ENCODE peak calls at places on chromosomes 7 and 10, in seven cellular contexts. One of them, this sample, is unnamed.

GRCh38 chr7:148834605-148835004 is 49.5 kb downstream of the EZH2 start:
- DNase-seq in psoas muscle: no peak
- DNase-seq in activated B cell treated with CpG ODN at 0.5 μM for 24 hours: no peak
- DNase-seq in transverse colon: no peak
- DNase-seq in neural crest cell: no peak
- DNase-seq in MCF 10A: no peak
- DNase-seq in PC-9: no peak
- DNase-seq in this sample: no peak

GRCh38 chr7:18846765-18847215 is 270.6 kb downstream of the TWIST1 start:
- DNase-seq in psoas muscle: no peak
- DNase-seq in activated B cell treated with CpG ODN at 0.5 μM for 24 hours: no peak
- DNase-seq in transverse colon: no peak
- DNase-seq in neural crest cell: no peak
- DNase-seq in MCF 10A: no peak
- DNase-seq in PC-9: no peak
- DNase-seq in this sample: peak

GRCh38 chr10:24759706-24760105 is 36.0 kb upstream of the ARHGAP21 start:
- DNase-seq in psoas muscle: no peak
- DNase-seq in activated B cell treated with CpG ODN at 0.5 μM for 24 hours: no peak
- DNase-seq in transverse colon: no peak
- DNase-seq in neural crest cell: no peak
- DNase-seq in MCF 10A: no peak
- DNase-seq in PC-9: no peak
- DNase-seq in this sample: no peak

GRCh38 chr10:44180321-44181154 is 204.4 kb downstream of the CXCL12 start:
- DNase-seq in psoas muscle: peak
- DNase-seq in activated B cell treated with CpG ODN at 0.5 μM for 24 hours: no peak
- DNase-seq in transverse colon: no peak
- DNase-seq in neural crest cell: no peak
- DNase-seq in MCF 10A: peak
- DNase-seq in PC-9: no peak
- DNase-seq in this sample: no peak

GRCh38 chr7:41425926-41426325 is 277.0 kb downstream of the INHBA start:
- DNase-seq in psoas muscle: no peak
- DNase-seq in activated B cell treated with CpG ODN at 0.5 μM for 24 hours: no peak
- DNase-seq in transverse colon: no peak
- DNase-seq in neural crest cell: no peak
- DNase-seq in MCF 10A: peak
- DNase-seq in PC-9: peak
- DNase-seq in this sample: no peak

GRCh38 chr7:101420436-101420835 is 57.8 kb downstream of the COL26A1 start:
- DNase-seq in psoas muscle: no peak
- DNase-seq in activated B cell treated with CpG ODN at 0.5 μM for 24 hours: no peak
- DNase-seq in transverse colon: no peak
- DNase-seq in neural crest cell: no peak
- DNase-seq in MCF 10A: peak
- DNase-seq in PC-9: no peak
- DNase-seq in this sample: peak

GRCh38 chr10:78381072-78381471 is 347.4 kb downstream of the RPS24 start:
- DNase-seq in psoas muscle: no peak
- DNase-seq in activated B cell treated with CpG ODN at 0.5 μM for 24 hours: no peak
- DNase-seq in transverse colon: no peak
- DNase-seq in neural crest cell: no peak
- DNase-seq in MCF 10A: no peak
- DNase-seq in PC-9: no peak
- DNase-seq in this sample: no peak

GRCh38 chr7:8532116-8532515 is 98.7 kb downstream of the NXPH1 start:
- DNase-seq in psoas muscle: no peak
- DNase-seq in activated B cell treated with CpG ODN at 0.5 μM for 24 hours: no peak
- DNase-seq in transverse colon: no peak
- DNase-seq in neural crest cell: no peak
- DNase-seq in MCF 10A: no peak
- DNase-seq in PC-9: peak
- DNase-seq in this sample: no peak

GRCh38 chr10:98380493-98381339 is 34.3 kb downstream of the PYROXD2 start:
- DNase-seq in psoas muscle: no peak
- DNase-seq in activated B cell treated with CpG ODN at 0.5 μM for 24 hours: no peak
- DNase-seq in transverse colon: no peak
- DNase-seq in neural crest cell: no peak
- DNase-seq in MCF 10A: no peak
- DNase-seq in PC-9: no peak
- DNase-seq in this sample: no peak

GRCh38 chr7:90412458-90413184 is 9.4 kb downstream of the CLDN12 start:
- DNase-seq in psoas muscle: peak
- DNase-seq in activated B cell treated with CpG ODN at 0.5 μM for 24 hours: no peak
- DNase-seq in transverse colon: peak
- DNase-seq in neural crest cell: no peak
- DNase-seq in MCF 10A: peak
- DNase-seq in PC-9: no peak
- DNase-seq in this sample: peak

GRCh38 chr7:29919790-29920189 is 69.8 kb downstream of the SCRN1 start:
- DNase-seq in psoas muscle: no peak
- DNase-seq in activated B cell treated with CpG ODN at 0.5 μM for 24 hours: no peak
- DNase-seq in transverse colon: no peak
- DNase-seq in neural crest cell: no peak
- DNase-seq in MCF 10A: no peak
- DNase-seq in PC-9: no peak
- DNase-seq in this sample: no peak

GRCh38 chr7:159092701-159093121 is 52.0 kb downstream of the VIPR2 start:
- DNase-seq in psoas muscle: no peak
- DNase-seq in activated B cell treated with CpG ODN at 0.5 μM for 24 hours: no peak
- DNase-seq in transverse colon: peak
- DNase-seq in neural crest cell: no peak
- DNase-seq in MCF 10A: no peak
- DNase-seq in PC-9: no peak
- DNase-seq in this sample: no peak

GRCh38 chr10:16777473-16778370 is 39.5 kb downstream of the RSU1 start:
- DNase-seq in psoas muscle: no peak
- DNase-seq in activated B cell treated with CpG ODN at 0.5 μM for 24 hours: no peak
- DNase-seq in transverse colon: no peak
- DNase-seq in neural crest cell: peak
- DNase-seq in MCF 10A: peak
- DNase-seq in PC-9: no peak
- DNase-seq in this sample: peak

GRCh38 chr10:76287856-76288255 is 856.4 kb downstream of the LRMDA start:
- DNase-seq in psoas muscle: no peak
- DNase-seq in activated B cell treated with CpG ODN at 0.5 μM for 24 hours: no peak
- DNase-seq in transverse colon: no peak
- DNase-seq in neural crest cell: no peak
- DNase-seq in MCF 10A: no peak
- DNase-seq in PC-9: no peak
- DNase-seq in this sample: no peak

GRCh38 chr7:151628846-151629604 is 109.3 kb upstream of the RHEB start:
- DNase-seq in psoas muscle: no peak
- DNase-seq in activated B cell treated with CpG ODN at 0.5 μM for 24 hours: no peak
- DNase-seq in transverse colon: no peak
- DNase-seq in neural crest cell: no peak
- DNase-seq in MCF 10A: peak
- DNase-seq in PC-9: no peak
- DNase-seq in this sample: no peak

GRCh38 chr10:6973904-6974303 is 393.8 kb upstream of the PRKCQ start:
- DNase-seq in psoas muscle: no peak
- DNase-seq in activated B cell treated with CpG ODN at 0.5 μM for 24 hours: no peak
- DNase-seq in transverse colon: peak
- DNase-seq in neural crest cell: no peak
- DNase-seq in MCF 10A: no peak
- DNase-seq in PC-9: no peak
- DNase-seq in this sample: no peak

GRCh38 chr7:24038993-24039392 is 245.0 kb upstream of the NPY start:
- DNase-seq in psoas muscle: no peak
- DNase-seq in activated B cell treated with CpG ODN at 0.5 μM for 24 hours: no peak
- DNase-seq in transverse colon: no peak
- DNase-seq in neural crest cell: no peak
- DNase-seq in MCF 10A: no peak
- DNase-seq in PC-9: no peak
- DNase-seq in this sample: no peak

GRCh38 chr7:867001-867405 is 9.4 kb upstream of the GET4 start:
- DNase-seq in psoas muscle: peak
- DNase-seq in activated B cell treated with CpG ODN at 0.5 μM for 24 hours: no peak
- DNase-seq in transverse colon: peak
- DNase-seq in neural crest cell: no peak
- DNase-seq in MCF 10A: no peak
- DNase-seq in PC-9: no peak
- DNase-seq in this sample: no peak

GRCh38 chr7:2510909-2511768 is 8.4 kb upstream of the LFNG start:
- DNase-seq in psoas muscle: peak
- DNase-seq in activated B cell treated with CpG ODN at 0.5 μM for 24 hours: peak
- DNase-seq in transverse colon: peak
- DNase-seq in neural crest cell: no peak
- DNase-seq in MCF 10A: no peak
- DNase-seq in PC-9: no peak
- DNase-seq in this sample: no peak

GRCh38 chr10:102869290-102870198 is at the start of gene AS3MT:
- DNase-seq in psoas muscle: peak
- DNase-seq in activated B cell treated with CpG ODN at 0.5 μM for 24 hours: no peak
- DNase-seq in transverse colon: peak
- DNase-seq in neural crest cell: peak
- DNase-seq in MCF 10A: no peak
- DNase-seq in PC-9: no peak
- DNase-seq in this sample: peak

GRCh38 chr7:157220916-157221569 is 82.3 kb downstream of the UBE3C start:
- DNase-seq in psoas muscle: no peak
- DNase-seq in activated B cell treated with CpG ODN at 0.5 μM for 24 hours: no peak
- DNase-seq in transverse colon: no peak
- DNase-seq in neural crest cell: no peak
- DNase-seq in MCF 10A: no peak
- DNase-seq in PC-9: no peak
- DNase-seq in this sample: no peak

GRCh38 chr7:157219154-157219553 is 80.4 kb downstream of the UBE3C start:
- DNase-seq in psoas muscle: no peak
- DNase-seq in activated B cell treated with CpG ODN at 0.5 μM for 24 hours: no peak
- DNase-seq in transverse colon: no peak
- DNase-seq in neural crest cell: no peak
- DNase-seq in MCF 10A: no peak
- DNase-seq in PC-9: no peak
- DNase-seq in this sample: no peak

GRCh38 chr7:157228864-157229422 is 90.2 kb downstream of the UBE3C start:
- DNase-seq in psoas muscle: no peak
- DNase-seq in activated B cell treated with CpG ODN at 0.5 μM for 24 hours: no peak
- DNase-seq in transverse colon: no peak
- DNase-seq in neural crest cell: peak
- DNase-seq in MCF 10A: peak
- DNase-seq in PC-9: no peak
- DNase-seq in this sample: no peak

GRCh38 chr7:157224627-157225026 is 85.9 kb downstream of the UBE3C start:
- DNase-seq in psoas muscle: no peak
- DNase-seq in activated B cell treated with CpG ODN at 0.5 μM for 24 hours: no peak
- DNase-seq in transverse colon: no peak
- DNase-seq in neural crest cell: no peak
- DNase-seq in MCF 10A: no peak
- DNase-seq in PC-9: no peak
- DNase-seq in this sample: no peak
- TF ChIP-seq CTCF in psoas muscle: no peak
- TF ChIP-seq CTCF in activated B cell treated with CpG ODN at 0.5 μM for 24 hours: no peak
- TF ChIP-seq CTCF in transverse colon: no peak
- TF ChIP-seq CTCF in neural crest cell: peak
- TF ChIP-seq CTCF in MCF 10A: peak
- TF ChIP-seq CTCF in PC-9: peak
- TF ChIP-seq CTCF in this sample: peak

GRCh38 chr10:126157127-126157526 is 231.2 kb downstream of the ADAM12 start:
- DNase-seq in psoas muscle: no peak
- DNase-seq in activated B cell treated with CpG ODN at 0.5 μM for 24 hours: no peak
- DNase-seq in transverse colon: no peak
- DNase-seq in neural crest cell: no peak
- DNase-seq in MCF 10A: no peak
- DNase-seq in PC-9: no peak
- DNase-seq in this sample: no peak
- TF ChIP-seq CTCF in psoas muscle: no peak
- TF ChIP-seq CTCF in activated B cell treated with CpG ODN at 0.5 μM for 24 hours: no peak
- TF ChIP-seq CTCF in transverse colon: no peak
- TF ChIP-seq CTCF in neural crest cell: no peak
- TF ChIP-seq CTCF in MCF 10A: no peak
- TF ChIP-seq CTCF in PC-9: no peak
- TF ChIP-seq CTCF in this sample: no peak

DNA sequence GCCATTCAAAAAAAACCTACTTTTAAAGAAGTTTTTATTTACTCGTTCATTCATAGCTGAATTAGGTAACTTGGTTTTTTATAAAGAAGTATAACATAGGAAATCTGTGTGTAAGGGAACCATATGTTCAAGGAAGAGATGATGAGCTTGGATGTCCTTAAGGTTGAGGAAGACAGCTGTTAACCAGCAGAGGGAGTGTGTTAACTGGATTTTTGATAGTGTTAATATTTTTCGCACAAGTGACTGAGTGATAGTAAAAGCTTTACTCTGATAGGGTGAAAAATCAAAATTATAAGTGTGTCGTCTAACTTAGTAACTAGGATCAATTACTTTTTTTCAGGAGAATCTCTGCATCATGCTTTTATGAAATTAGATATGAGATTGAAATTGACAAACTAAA is 134.7 kb downstream of the ARL5B start:
- DNase-seq in psoas muscle: no peak
- DNase-seq in activated B cell treated with CpG ODN at 0.5 μM for 24 hours: no peak
- DNase-seq in transverse colon: no peak
- DNase-seq in neural crest cell: no peak
- DNase-seq in MCF 10A: peak
- DNase-seq in PC-9: no peak
- DNase-seq in this sample: no peak
- TF ChIP-seq CTCF in psoas muscle: peak
- TF ChIP-seq CTCF in activated B cell treated with CpG ODN at 0.5 μM for 24 hours: no peak
- TF ChIP-seq CTCF in transverse colon: peak
- TF ChIP-seq CTCF in neural crest cell: peak
- TF ChIP-seq CTCF in MCF 10A: peak
- TF ChIP-seq CTCF in PC-9: peak
- TF ChIP-seq CTCF in this sample: peak

GRCh38 chr7:136066304-136067143 is 89.4 kb upstream of the MTPN start:
- DNase-seq in psoas muscle: no peak
- DNase-seq in activated B cell treated with CpG ODN at 0.5 μM for 24 hours: no peak
- DNase-seq in transverse colon: no peak
- DNase-seq in neural crest cell: no peak
- DNase-seq in MCF 10A: no peak
- DNase-seq in PC-9: no peak
- DNase-seq in this sample: no peak

GRCh38 chr7:136062625-136063336 is 85.6 kb upstream of the MTPN start:
- DNase-seq in psoas muscle: no peak
- DNase-seq in activated B cell treated with CpG ODN at 0.5 μM for 24 hours: no peak
- DNase-seq in transverse colon: no peak
- DNase-seq in neural crest cell: no peak
- DNase-seq in MCF 10A: no peak
- DNase-seq in PC-9: no peak
- DNase-seq in this sample: no peak

GRCh38 chr7:136063337-136063666 is 86.1 kb upstream of the MTPN start:
- DNase-seq in psoas muscle: no peak
- DNase-seq in activated B cell treated with CpG ODN at 0.5 μM for 24 hours: no peak
- DNase-seq in transverse colon: no peak
- DNase-seq in neural crest cell: no peak
- DNase-seq in MCF 10A: no peak
- DNase-seq in PC-9: no peak
- DNase-seq in this sample: no peak

GRCh38 chr7:136064627-136065237 is 87.6 kb upstream of the MTPN start:
- DNase-seq in psoas muscle: no peak
- DNase-seq in activated B cell treated with CpG ODN at 0.5 μM for 24 hours: no peak
- DNase-seq in transverse colon: no peak
- DNase-seq in neural crest cell: no peak
- DNase-seq in MCF 10A: no peak
- DNase-seq in PC-9: no peak
- DNase-seq in this sample: no peak

DNA sequence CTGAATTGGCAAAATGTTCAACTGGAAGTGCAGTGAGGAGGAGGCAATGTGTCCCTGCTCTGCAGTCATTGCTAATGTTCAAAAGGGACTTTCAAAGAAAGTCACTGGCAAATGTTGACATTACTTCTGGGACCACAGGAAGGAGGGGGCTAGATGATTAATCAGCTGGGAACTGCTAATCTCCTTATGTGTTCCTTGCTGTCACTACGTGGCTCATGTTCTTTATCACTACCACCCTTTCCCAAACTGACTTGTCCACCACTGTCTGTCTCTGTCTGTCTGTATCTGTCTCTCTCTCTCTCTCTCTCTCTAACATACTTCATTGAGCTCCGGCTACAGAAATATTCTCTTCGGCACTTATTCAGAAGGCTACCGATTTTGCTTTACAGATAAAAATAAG is 86.9 kb upstream of the MTPN start:
- DNase-seq in psoas muscle: no peak
- DNase-seq in activated B cell treated with CpG ODN at 0.5 μM for 24 hours: no peak
- DNase-seq in transverse colon: no peak
- DNase-seq in neural crest cell: no peak
- DNase-seq in MCF 10A: no peak
- DNase-seq in PC-9: no peak
- DNase-seq in this sample: no peak
- TF ChIP-seq CTCF in psoas muscle: no peak
- TF ChIP-seq CTCF in activated B cell treated with CpG ODN at 0.5 μM for 24 hours: no peak
- TF ChIP-seq CTCF in transverse colon: no peak
- TF ChIP-seq CTCF in neural crest cell: no peak
- TF ChIP-seq CTCF in MCF 10A: no peak
- TF ChIP-seq CTCF in PC-9: no peak
- TF ChIP-seq CTCF in this sample: no peak

This sample was measured in adrenal gland.